ENCODE peak calls at places on chromosomes 13 and 19, in six cellular contexts. Q is progenitor cell of endocrine pancreas, G is iPS-NIHi11, D is glutamatergic neuron, Z is nephron progenitor cell, A is NCI-H2107. O is an unnamed sample.

GRCh38 chr13:67140006-67140405 is 90.1 kb downstream of the PCDH9 start:
- DNase-seq in Q (no peak), G (peak; percentile 8), D (no peak), Z (no peak), A (no peak), O (no peak)

GRCh38 chr13:80873589-80873988 is 532.7 kb upstream of the SPRY2 start:
- DNase-seq in Q (no peak), G (no peak), D (no peak), Z (no peak), A (no peak), O (peak; percentile 15)

GRCh38 chr13:24339937-24340607 is 30.7 kb downstream of the C1QTNF9 start:
- DNase-seq in Q (no peak), G (no peak), D (no peak), Z (no peak), A (no peak), O (no peak)

GRCh38 chr19:38395381-38396127 is 7.1 kb downstream of the SPRED3 start:
- DNase-seq in Q (no peak), G (no peak), D (peak; percentile 41), Z (no peak), A (no peak), O (no peak)

GRCh38 chr19:47702671-47703070 is 10.6 kb upstream of the EHD2 start:
- DNase-seq in Q (no peak), G (no peak), D (peak; percentile 15), Z (no peak), A (no peak), O (no peak)

GRCh38 chr13:24147570-24147963 is 13.0 kb upstream of the SPATA13 start:
- DNase-seq in Q (no peak), G (no peak), D (no peak), Z (no peak), A (no peak), O (no peak)

GRCh38 chr19:23762884-23763711 is 4.4 kb upstream of the ZNF681 start:
- DNase-seq in Q (peak; percentile 90), G (peak; percentile 85), D (peak; percentile 94), Z (peak; percentile 87), A (no peak), O (peak; percentile 78)

GRCh38 chr19:57903298-57904174 is 12.9 kb downstream of the ZNF417 start:
- DNase-seq in Q (no peak), G (peak; percentile 27), D (no peak), Z (no peak), A (no peak), O (no peak)